ENCODE peak calls at places on chromosomes 16 and 17, in nine cellular contexts. P, X, L, Q, U, W, D, G and B are unnamed samples.

GRCh38 chr16:11080999-11081630 is 136.8 kb downstream of the CLEC16A start:
- DNase-seq in W (no peak), U (no peak), X (no peak), G (no peak), L (no peak), D (no peak), Q (no peak), P (no peak), B (no peak)

GRCh38 chr17:57739402-57740224 is 5.5 kb downstream of the CCDC182 start:
- DNase-seq in G (no peak), X (peak; percentile 11), W (peak; percentile 48), Q (no peak), L (peak; percentile 54), P (no peak), D (no peak), U (peak; percentile 11), B (peak; percentile 28)

GRCh38 chr17:81959362-81960129 is 1.4 kb downstream of the NOTUM start:
- DNase-seq in W (peak; percentile 84), U (peak; percentile 36), X (peak; percentile 56), D (peak; percentile 57), Q (peak; percentile 51), P (peak; percentile 86), L (peak; percentile 55), G (peak; percentile 35), B (peak; percentile 76)

GRCh38 chr16:85901760-85902365 is 2.9 kb downstream of the IRF8 start:
- DNase-seq in X (no peak), G (no peak), L (no peak), P (no peak), Q (no peak), W (no peak), D (no peak), U (peak; percentile 24), B (no peak)

GRCh38 chr17:82528484-82529265 is 9.1 kb downstream of the FOXK2 start:
- DNase-seq in L (peak; percentile 82), Q (peak; percentile 69), P (no peak), D (no peak), W (peak; percentile 26), X (peak; percentile 53), U (peak; percentile 30), G (peak; percentile 74), B (peak; percentile 62)

GRCh38 chr16:17470871-17471744 is at the start of gene XYLT1:
- DNase-seq in D (peak; percentile 45), U (peak; percentile 69), L (peak; percentile 25), W (peak; percentile 61), Q (peak; percentile 52), G (peak; percentile 98), P (peak; percentile 63), X (peak; percentile 78), B (peak; percentile 50)

GRCh38 chr16:75248142-75248535 is 3.3 kb downstream of the BCAR1 start:
- DNase-seq in Q (peak; percentile 71), W (no peak), D (no peak), P (no peak), L (no peak), X (no peak), U (no peak), G (no peak), B (no peak)

GRCh38 chr17:32590974-32591373 is 104.2 kb downstream of the CDK5R1 start:
- DNase-seq in L (no peak), U (no peak), P (no peak), Q (no peak), D (no peak), W (no peak), X (no peak), G (no peak), B (no peak)

GRCh38 chr16:10992797-10993196 is 48.4 kb downstream of the CLEC16A start:
- DNase-seq in L (peak; percentile 62), X (peak; percentile 68), Q (no peak), P (no peak), U (peak; percentile 67), G (peak; percentile 61), W (no peak), D (no peak), B (peak; percentile 87)

GRCh38 chr16:80546249-80546648 is 5.5 kb downstream of the DYNLRB2 start:
- DNase-seq in U (no peak), W (no peak), X (no peak), L (no peak), D (no peak), P (no peak), G (no peak), Q (no peak), B (no peak)

GRCh38 chr17:45155483-45155882 is 6.2 kb upstream of the HEXIM2 start:
- DNase-seq in Q (no peak), P (no peak), L (no peak), W (no peak), U (no peak), X (no peak), D (no peak), G (no peak), B (no peak)

GRCh38 chr16:79519448-79519847 is 81.1 kb downstream of the MAF start:
- DNase-seq in U (no peak), W (no peak), Q (no peak), D (no peak), X (no peak), G (no peak), L (no peak), P (no peak), B (no peak)

GRCh38 chr17:34638526-34639260 is 59.3 kb downstream of the TMEM132E start:
- DNase-seq in L (no peak), X (no peak), U (no peak), D (no peak), Q (no peak), W (no peak), P (no peak), G (no peak), B (no peak)
- TF ChIP-seq CTCF in L (no peak), X (no peak), U (no peak), D (peak; percentile 11), Q (no peak), W (no peak), P (no peak), G (no peak), B (no peak)

GRCh38 chr17:55830210-55830609 is 79.4 kb downstream of the PCTP start:
- DNase-seq in W (peak; percentile 18), D (no peak), G (no peak), L (no peak), U (no peak), X (no peak), Q (no peak), P (no peak), B (no peak)

GRCh38 chr17:55820675-55821074 is 69.8 kb downstream of the PCTP start:
- DNase-seq in Q (no peak), L (no peak), G (no peak), X (no peak), U (no peak), D (no peak), W (no peak), P (no peak), B (no peak)

GRCh38 chr17:55830699-55831098 is 79.8 kb downstream of the PCTP start:
- DNase-seq in U (no peak), L (no peak), G (no peak), D (no peak), P (no peak), Q (no peak), X (no peak), W (peak; percentile 28), B (no peak)

DNA sequence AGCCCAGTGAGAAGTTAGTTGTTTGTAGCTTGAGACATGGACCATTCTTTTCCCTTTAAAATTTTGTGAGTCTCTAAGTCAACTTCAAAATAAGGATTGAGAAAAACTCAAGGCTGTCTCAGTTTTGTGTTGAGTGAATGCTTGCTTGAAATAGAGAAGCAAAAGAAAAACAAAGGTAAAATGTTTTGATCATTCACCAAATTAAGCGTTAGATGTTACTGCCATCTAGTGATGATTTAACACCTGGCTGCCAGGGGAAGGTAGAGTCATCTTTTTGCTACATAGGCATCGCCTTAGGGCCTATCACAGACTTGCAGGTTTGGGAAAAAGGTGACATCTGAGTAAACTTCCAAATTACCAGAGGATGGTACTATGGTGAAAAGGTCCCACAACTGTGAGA is 74.4 kb downstream of the PCTP start:
- DNase-seq in L (peak; percentile 13), X (no peak), Q (no peak), D (no peak), P (no peak), U (no peak), W (no peak), G (no peak), B (peak; percentile 13)
- TF ChIP-seq CTCF in L (peak; percentile 42), X (no peak), Q (peak; percentile 28), D (no peak), P (no peak), U (peak; percentile 12), W (peak; percentile 52), G (no peak), B (no peak)

DNA sequence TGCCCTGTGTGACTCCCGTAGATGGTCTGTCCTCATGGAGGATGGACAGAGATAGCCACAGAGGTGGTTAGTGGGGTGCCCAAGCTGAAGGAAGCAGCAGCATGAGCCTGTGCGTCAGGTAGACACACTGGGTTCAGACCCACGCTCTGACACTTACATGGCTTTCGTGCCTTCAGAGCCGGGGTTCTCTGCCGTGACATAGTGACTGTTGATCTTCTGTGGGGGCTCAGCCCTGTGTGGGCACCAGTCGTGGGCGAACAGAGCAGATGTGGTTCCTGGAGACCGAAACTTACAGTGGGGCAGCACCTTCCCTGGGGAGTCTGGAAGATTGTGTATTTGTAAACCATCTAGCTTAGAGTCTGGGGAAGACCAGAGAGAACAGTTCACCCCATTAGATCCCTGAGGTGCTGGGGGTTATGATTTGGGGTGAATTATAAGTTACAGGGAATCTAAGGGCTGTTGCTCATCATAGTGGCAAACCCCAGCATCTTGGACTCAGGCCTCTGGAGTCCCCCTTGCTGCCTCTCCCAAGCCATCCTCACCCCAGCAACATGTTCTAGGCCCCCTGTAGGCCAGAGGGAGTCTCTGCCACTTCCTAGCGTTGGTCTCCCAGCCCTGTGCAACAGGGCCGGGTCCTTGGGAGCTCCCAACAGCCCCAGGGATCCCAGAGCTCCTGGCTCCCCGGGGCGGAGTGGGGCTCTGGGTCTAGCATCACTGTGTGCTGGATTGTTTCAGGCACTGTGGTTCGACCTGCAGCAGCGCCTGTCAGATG is 28.6 kb downstream of the NECAB2 start:
- DNase-seq in D (no peak), W (no peak), U (no peak), G (no peak), P (no peak), Q (no peak), L (peak; percentile 23), X (no peak), B (no peak)
- TF ChIP-seq CTCF in D (no peak), W (no peak), U (peak; percentile 8), G (no peak), P (no peak), Q (no peak), L (no peak), X (no peak), B (no peak)

GRCh38 chr17:17708816-17709215 is 27.6 kb downstream of the RAI1 start:
- DNase-seq in U (no peak), Q (no peak), L (no peak), X (no peak), W (no peak), G (no peak), P (no peak), D (no peak), B (no peak)

GRCh38 chr17:17709815-17710321 is 28.6 kb downstream of the RAI1 start:
- DNase-seq in L (no peak), U (no peak), D (no peak), G (no peak), P (no peak), X (no peak), Q (no peak), W (no peak), B (no peak)

GRCh38 chr17:17711708-17712141 is 30.5 kb downstream of the RAI1 start:
- DNase-seq in U (no peak), D (no peak), W (no peak), P (no peak), L (no peak), Q (no peak), X (no peak), G (no peak), B (no peak)

GRCh38 chr17:17710728-17711541 is 29.7 kb downstream of the RAI1 start:
- DNase-seq in G (peak; percentile 81), X (peak; percentile 88), D (peak; percentile 31), L (peak; percentile 99), W (no peak), P (no peak), Q (peak; percentile 55), U (peak; percentile 91), B (peak; percentile 89)

GRCh38 chr17:17710355-17710727 is 29.1 kb downstream of the RAI1 start:
- DNase-seq in P (no peak), Q (no peak), U (no peak), D (no peak), G (no peak), W (no peak), X (no peak), L (no peak), B (no peak)
- TF ChIP-seq CTCF in P (no peak), Q (no peak), U (no peak), D (no peak), G (no peak), W (no peak), X (no peak), L (no peak), B (no peak)